ENCODE peak calls at places on chromosomes 5 and 9, in nine cellular contexts. N is T-helper 1 cell; F is activated gamma-delta T cell treated with anti-CD3 and anti-CD28 coated beads, Interleukin-2, amount 50 U/mL, for 16 hours; U is upper lobe of right lung; O is GM23248; M is transverse colon; P is HepG2; R is foreskin fibroblast; E is upper lobe of left lung. C is an unnamed sample.

GRCh38 chr5:172005708-172006377 is 595 bp downstream of the FBXW11 start:
- DNase-seq in F (peak; percentile 7), E (peak; percentile 45), M (peak; percentile 37), N (no peak), P (peak; percentile 16), U (peak; percentile 71), O (peak; percentile 63), R (peak; percentile 46), C (no peak)

GRCh38 chr5:80990527-80990926 is 30.4 kb downstream of the RASGRF2 start:
- DNase-seq in N (no peak), U (no peak), E (no peak), F (no peak), M (no peak), R (no peak), P (no peak), O (no peak), C (no peak)

GRCh38 chr5:56711191-56711590 is 104.2 kb upstream of the MAP3K1 start:
- DNase-seq in E (no peak), P (no peak), N (no peak), U (no peak), M (no peak), O (peak; percentile 66), R (peak; percentile 73), F (no peak), C (peak; percentile 51)

GRCh38 chr5:50593681-50594080 is 72.8 kb upstream of the PARP8 start:
- DNase-seq in R (peak; percentile 5), M (no peak), O (peak; percentile 1), P (no peak), U (no peak), F (peak; percentile 14), N (peak; percentile 3), E (no peak), C (peak; percentile 4)

GRCh38 chr9:15211160-15211993 is 95.6 kb downstream of the TTC39B start:
- DNase-seq in E (peak; percentile 65), M (peak; percentile 59), U (no peak), P (peak; percentile 70), N (peak; percentile 46), F (peak; percentile 46), O (peak; percentile 73), R (peak; percentile 84), C (peak; percentile 83)

GRCh38 chr9:98550206-98550820 is 158.4 kb downstream of the GABBR2 start:
- DNase-seq in U (no peak), E (no peak), R (no peak), P (no peak), F (no peak), M (no peak), O (peak; percentile 56), N (no peak), C (peak; percentile 53)

GRCh38 chr9:131318211-131318610 is 28.7 kb downstream of the PLPP7 start:
- DNase-seq in O (no peak), R (peak; percentile 41), F (no peak), M (no peak), U (no peak), P (no peak), E (no peak), N (no peak), C (peak; percentile 18)

GRCh38 chr5:36396640-36397039 is 94.9 kb upstream of the RANBP3L start:
- DNase-seq in P (peak; percentile 35), R (peak; percentile 47), E (no peak), U (no peak), M (no peak), N (no peak), O (peak; percentile 34), F (no peak), C (peak; percentile 41)

GRCh38 chr9:124239249-124240073 is 18.3 kb upstream of the NEK6 start:
- DNase-seq in M (no peak), F (no peak), P (no peak), U (no peak), O (no peak), E (peak; percentile 65), R (no peak), N (no peak), C (no peak)

GRCh38 chr9:27386759-27387158 is 89.8 kb upstream of the EQTN start:
- DNase-seq in R (no peak), U (no peak), P (no peak), O (no peak), N (no peak), M (no peak), E (no peak), F (no peak), C (no peak)

GRCh38 chr5:153372433-153373167 is 117.9 kb upstream of the GRIA1 start:
- DNase-seq in F (no peak), N (no peak), U (no peak), R (no peak), E (no peak), P (no peak), M (no peak), O (no peak), C (no peak)

GRCh38 chr9:106713206-106713605 is 149.8 kb upstream of the ZNF462 start:
- DNase-seq in F (no peak), P (no peak), N (no peak), E (no peak), O (no peak), M (no peak), R (no peak), U (no peak), C (no peak)

C was measured in fibroblast of mammary gland.